ENCODE peak calls at places on chromosome 5, in ten cellular contexts. One of them, this sample, is unnamed.

GRCh38 chr5:176863041-176863764 is 35.9 kb downstream of the HK3 start:
- DNase-seq in sciatic nerve: no peak
- DNase-seq in SW 1271: no peak
- DNase-seq in sigmoid colon: no peak
- DNase-seq in AG08396: no peak
- DNase-seq in GM23248: no peak
- DNase-seq in fibroblast of lung: no peak
- DNase-seq in GM04503: no peak
- DNase-seq in stimulated activated CD4-positive, alpha-beta T cell treated with anti-CD3 and anti-CD28 coated beads, Interleukin-2, amount 100 ng/mL, for 48 hours: no peak
- DNase-seq in NCI-H1105 treated with DMSO at 0.1 percent for 48 hours: no peak
- DNase-seq in this sample: no peak

GRCh38 chr5:156149203-156149602 is 177.8 kb upstream of the SGCD start:
- DNase-seq in sciatic nerve: no peak
- DNase-seq in SW 1271: no peak
- DNase-seq in sigmoid colon: no peak
- DNase-seq in AG08396: no peak
- DNase-seq in GM23248: peak; percentile 25
- DNase-seq in fibroblast of lung: no peak
- DNase-seq in GM04503: no peak
- DNase-seq in stimulated activated CD4-positive, alpha-beta T cell treated with anti-CD3 and anti-CD28 coated beads, Interleukin-2, amount 100 ng/mL, for 48 hours: no peak
- DNase-seq in NCI-H1105 treated with DMSO at 0.1 percent for 48 hours: no peak
- DNase-seq in this sample: no peak

GRCh38 chr5:162068412-162068811 is 839 bp downstream of the GABRG2 start:
- DNase-seq in sciatic nerve: no peak
- DNase-seq in SW 1271: no peak
- DNase-seq in sigmoid colon: no peak
- DNase-seq in AG08396: peak; percentile 3
- DNase-seq in GM23248: peak; percentile 12
- DNase-seq in fibroblast of lung: no peak
- DNase-seq in GM04503: no peak
- DNase-seq in stimulated activated CD4-positive, alpha-beta T cell treated with anti-CD3 and anti-CD28 coated beads, Interleukin-2, amount 100 ng/mL, for 48 hours: no peak
- DNase-seq in NCI-H1105 treated with DMSO at 0.1 percent for 48 hours: peak; percentile 1
- DNase-seq in this sample: no peak

GRCh38 chr5:43627028-43627427 is 24.0 kb downstream of the NNT start:
- DNase-seq in sciatic nerve: no peak
- DNase-seq in SW 1271: peak; percentile 77
- DNase-seq in sigmoid colon: no peak
- DNase-seq in AG08396: peak; percentile 65
- DNase-seq in GM23248: peak; percentile 73
- DNase-seq in fibroblast of lung: peak; percentile 79
- DNase-seq in GM04503: no peak
- DNase-seq in stimulated activated CD4-positive, alpha-beta T cell treated with anti-CD3 and anti-CD28 coated beads, Interleukin-2, amount 100 ng/mL, for 48 hours: no peak
- DNase-seq in NCI-H1105 treated with DMSO at 0.1 percent for 48 hours: no peak
- DNase-seq in this sample: peak; percentile 52

GRCh38 chr5:38675443-38675842 is 119.0 kb upstream of the LIFR start:
- DNase-seq in sciatic nerve: no peak
- DNase-seq in SW 1271: no peak
- DNase-seq in sigmoid colon: no peak
- DNase-seq in AG08396: no peak
- DNase-seq in GM23248: no peak
- DNase-seq in fibroblast of lung: no peak
- DNase-seq in GM04503: no peak
- DNase-seq in stimulated activated CD4-positive, alpha-beta T cell treated with anti-CD3 and anti-CD28 coated beads, Interleukin-2, amount 100 ng/mL, for 48 hours: no peak
- DNase-seq in NCI-H1105 treated with DMSO at 0.1 percent for 48 hours: no peak
- DNase-seq in this sample: no peak

GRCh38 chr5:57176350-57176857 is 2.5 kb downstream of the GPBP1 start:
- DNase-seq in sciatic nerve: no peak
- DNase-seq in SW 1271: peak; percentile 64
- DNase-seq in sigmoid colon: no peak
- DNase-seq in AG08396: no peak
- DNase-seq in GM23248: peak; percentile 92
- DNase-seq in fibroblast of lung: peak; percentile 89
- DNase-seq in GM04503: peak; percentile 42
- DNase-seq in stimulated activated CD4-positive, alpha-beta T cell treated with anti-CD3 and anti-CD28 coated beads, Interleukin-2, amount 100 ng/mL, for 48 hours: no peak
- DNase-seq in NCI-H1105 treated with DMSO at 0.1 percent for 48 hours: no peak
- DNase-seq in this sample: peak; percentile 51

GRCh38 chr5:40171971-40172370 is 507.7 kb upstream of the PTGER4 start:
- DNase-seq in sciatic nerve: no peak
- DNase-seq in SW 1271: no peak
- DNase-seq in sigmoid colon: no peak
- DNase-seq in AG08396: peak; percentile 37
- DNase-seq in GM23248: peak; percentile 76
- DNase-seq in fibroblast of lung: peak; percentile 50
- DNase-seq in GM04503: no peak
- DNase-seq in stimulated activated CD4-positive, alpha-beta T cell treated with anti-CD3 and anti-CD28 coated beads, Interleukin-2, amount 100 ng/mL, for 48 hours: no peak
- DNase-seq in NCI-H1105 treated with DMSO at 0.1 percent for 48 hours: no peak
- DNase-seq in this sample: peak; percentile 60

GRCh38 chr5:142845402-142845901 is 75.3 kb downstream of the ARHGAP26 start:
- DNase-seq in sciatic nerve: no peak
- DNase-seq in SW 1271: no peak
- DNase-seq in sigmoid colon: no peak
- DNase-seq in AG08396: no peak
- DNase-seq in GM23248: no peak
- DNase-seq in fibroblast of lung: no peak
- DNase-seq in GM04503: no peak
- DNase-seq in stimulated activated CD4-positive, alpha-beta T cell treated with anti-CD3 and anti-CD28 coated beads, Interleukin-2, amount 100 ng/mL, for 48 hours: no peak
- DNase-seq in NCI-H1105 treated with DMSO at 0.1 percent for 48 hours: no peak
- DNase-seq in this sample: no peak

GRCh38 chr5:43389679-43390329 is 22.4 kb downstream of the CCL28 start:
- DNase-seq in sciatic nerve: no peak
- DNase-seq in SW 1271: peak; percentile 96
- DNase-seq in sigmoid colon: no peak
- DNase-seq in AG08396: peak; percentile 86
- DNase-seq in GM23248: peak; percentile 93
- DNase-seq in fibroblast of lung: peak; percentile 96
- DNase-seq in GM04503: peak; percentile 78
- DNase-seq in stimulated activated CD4-positive, alpha-beta T cell treated with anti-CD3 and anti-CD28 coated beads, Interleukin-2, amount 100 ng/mL, for 48 hours: peak; percentile 37
- DNase-seq in NCI-H1105 treated with DMSO at 0.1 percent for 48 hours: peak; percentile 91
- DNase-seq in this sample: peak; percentile 79

GRCh38 chr5:82605441-82605973 is 327.4 kb upstream of the RPS23 start:
- DNase-seq in sciatic nerve: no peak
- DNase-seq in SW 1271: no peak
- DNase-seq in sigmoid colon: no peak
- DNase-seq in AG08396: no peak
- DNase-seq in GM23248: no peak
- DNase-seq in fibroblast of lung: no peak
- DNase-seq in GM04503: no peak
- DNase-seq in stimulated activated CD4-positive, alpha-beta T cell treated with anti-CD3 and anti-CD28 coated beads, Interleukin-2, amount 100 ng/mL, for 48 hours: no peak
- DNase-seq in NCI-H1105 treated with DMSO at 0.1 percent for 48 hours: no peak
- DNase-seq in this sample: no peak